ENCODE peak calls at places on chromosomes 2 and 18, in five cellular contexts. One of them, this sample, is unnamed.

GRCh38 chr18:63160172-63160995 is 159.2 kb downstream of the BCL2 start:
- DNase-seq in sigmoid colon: no peak
- DNase-seq in uterus: no peak
- DNase-seq in Peyer's patch: no peak
- DNase-seq in K562: no peak
- DNase-seq in this sample: no peak

GRCh38 chr2:157761520-157761919 is 114.6 kb downstream of the ACVR1 start:
- DNase-seq in Peyer's patch: no peak
- DNase-seq in uterus: no peak
- DNase-seq in K562: no peak
- DNase-seq in sigmoid colon: no peak
- DNase-seq in this sample: no peak

GRCh38 chr2:160042054-160042453 is 20.4 kb downstream of the PLA2R1 start:
- DNase-seq in uterus: no peak
- DNase-seq in sigmoid colon: no peak
- DNase-seq in K562: no peak
- DNase-seq in Peyer's patch: no peak
- DNase-seq in this sample: no peak

GRCh38 chr2:29700560-29700959 is 220.8 kb downstream of the ALK start:
- DNase-seq in uterus: no peak
- DNase-seq in Peyer's patch: no peak
- DNase-seq in sigmoid colon: no peak
- DNase-seq in K562: no peak
- DNase-seq in this sample: no peak

GRCh38 chr2:1024981-1025380 is 74.3 kb downstream of the SNTG2 start:
- DNase-seq in uterus: no peak
- DNase-seq in K562: no peak
- DNase-seq in Peyer's patch: no peak
- DNase-seq in sigmoid colon: no peak
- DNase-seq in this sample: no peak

GRCh38 chr2:96097951-96098823 is 18.2 kb downstream of the ADRA2B start:
- DNase-seq in sigmoid colon: peak
- DNase-seq in Peyer's patch: peak
- DNase-seq in uterus: no peak
- DNase-seq in K562: no peak
- DNase-seq in this sample: no peak

GRCh38 chr2:188693771-188694170 is 280.4 kb upstream of the COL3A1 start:
- DNase-seq in sigmoid colon: no peak
- DNase-seq in K562: no peak
- DNase-seq in uterus: no peak
- DNase-seq in Peyer's patch: no peak
- DNase-seq in this sample: no peak

GRCh38 chr2:101478561-101479001 is 3.7 kb upstream of the RFX8 start:
- DNase-seq in Peyer's patch: no peak
- DNase-seq in sigmoid colon: no peak
- DNase-seq in K562: no peak
- DNase-seq in uterus: no peak
- DNase-seq in this sample: no peak

GRCh38 chr2:231411871-231412615 is 16.5 kb downstream of the B3GNT7 start:
- DNase-seq in sigmoid colon: peak
- DNase-seq in K562: no peak
- DNase-seq in uterus: peak
- DNase-seq in Peyer's patch: peak
- DNase-seq in this sample: peak

GRCh38 chr2:239359194-239359912 is 41.5 kb downstream of the HDAC4 start:
- DNase-seq in K562: no peak
- DNase-seq in sigmoid colon: peak
- DNase-seq in Peyer's patch: no peak
- DNase-seq in uterus: no peak
- DNase-seq in this sample: no peak

GRCh38 chr2:7061921-7062320 is 144.7 kb downstream of the RNF144A start:
- DNase-seq in K562: no peak
- DNase-seq in uterus: no peak
- DNase-seq in Peyer's patch: no peak
- DNase-seq in sigmoid colon: no peak
- DNase-seq in this sample: no peak

GRCh38 chr2:159614534-159615186 is 1.7 kb downstream of the BAZ2B start:
- DNase-seq in Peyer's patch: no peak
- DNase-seq in sigmoid colon: no peak
- DNase-seq in uterus: no peak
- DNase-seq in K562: no peak
- DNase-seq in this sample: no peak

GRCh38 chr2:61291851-61292575 is 130.0 kb downstream of the C2orf74 start:
- DNase-seq in sigmoid colon: no peak
- DNase-seq in K562: no peak
- DNase-seq in uterus: no peak
- DNase-seq in Peyer's patch: no peak
- DNase-seq in this sample: no peak

GRCh38 chr18:47677952-47678351 is 252.5 kb downstream of the SMAD2 start:
- DNase-seq in sigmoid colon: no peak
- DNase-seq in Peyer's patch: no peak
- DNase-seq in K562: no peak
- DNase-seq in uterus: no peak
- DNase-seq in this sample: no peak

GRCh38 chr2:164917296-164917903 is 37.9 kb downstream of the SLC38A11 start:
- DNase-seq in Peyer's patch: no peak
- DNase-seq in sigmoid colon: peak
- DNase-seq in uterus: no peak
- DNase-seq in K562: no peak
- DNase-seq in this sample: peak

GRCh38 chr2:96082211-96083063 is 33.9 kb downstream of the ADRA2B start:
- DNase-seq in sigmoid colon: no peak
- DNase-seq in K562: no peak
- DNase-seq in uterus: no peak
- DNase-seq in Peyer's patch: peak
- DNase-seq in this sample: peak

GRCh38 chr2:120733238-120733942 is 2.3 kb upstream of the GLI2 start:
- DNase-seq in K562: no peak
- DNase-seq in uterus: no peak
- DNase-seq in Peyer's patch: no peak
- DNase-seq in sigmoid colon: no peak
- DNase-seq in this sample: no peak

GRCh38 chr2:74863802-74864248 is 29.9 kb downstream of the HK2 start:
- DNase-seq in sigmoid colon: no peak
- DNase-seq in Peyer's patch: peak
- DNase-seq in K562: no peak
- DNase-seq in uterus: no peak
- DNase-seq in this sample: no peak

GRCh38 chr2:241153616-241154015 is 3.3 kb downstream of the PPP1R7 start:
- DNase-seq in K562: no peak
- DNase-seq in sigmoid colon: no peak
- DNase-seq in Peyer's patch: no peak
- DNase-seq in uterus: no peak
- DNase-seq in this sample: no peak

GRCh38 chr18:54679318-54680149 is 88.5 kb downstream of the DYNAP start:
- DNase-seq in uterus: no peak
- DNase-seq in Peyer's patch: no peak
- DNase-seq in K562: no peak
- DNase-seq in sigmoid colon: no peak
- DNase-seq in this sample: no peak

GRCh38 chr2:100781523-100782375 is 38.2 kb upstream of the NPAS2 start:
- DNase-seq in uterus: no peak
- DNase-seq in Peyer's patch: no peak
- DNase-seq in sigmoid colon: no peak
- DNase-seq in K562: no peak
- DNase-seq in this sample: no peak

GRCh38 chr18:13449651-13450050 is 231.1 kb downstream of the LDLRAD4 start:
- DNase-seq in K562: no peak
- DNase-seq in uterus: no peak
- DNase-seq in sigmoid colon: no peak
- DNase-seq in Peyer's patch: no peak
- DNase-seq in this sample: no peak

GRCh38 chr18:79950440-79951341 is 762 bp downstream of the SLC66A2 start:
- DNase-seq in sigmoid colon: peak
- DNase-seq in K562: peak
- DNase-seq in Peyer's patch: peak
- DNase-seq in uterus: no peak
- DNase-seq in this sample: no peak

GRCh38 chr2:186456941-186457340 is 29.1 kb upstream of the ZC3H15 start:
- DNase-seq in uterus: no peak
- DNase-seq in Peyer's patch: no peak
- DNase-seq in sigmoid colon: no peak
- DNase-seq in K562: no peak
- DNase-seq in this sample: no peak

GRCh38 chr2:133838642-133839370 is 270.5 kb upstream of the NCKAP5 start:
- DNase-seq in sigmoid colon: no peak
- DNase-seq in K562: no peak
- DNase-seq in Peyer's patch: no peak
- DNase-seq in uterus: no peak
- DNase-seq in this sample: no peak

GRCh38 chr2:47031909-47032668 is 116.5 kb upstream of the MCFD2 start:
- DNase-seq in uterus: no peak
- DNase-seq in Peyer's patch: no peak
- DNase-seq in K562: no peak
- DNase-seq in sigmoid colon: no peak
- DNase-seq in this sample: no peak
- H3K27ac ChIP-seq in uterus: peak
- H3K27ac ChIP-seq in Peyer's patch: peak
- H3K27ac ChIP-seq in K562: no peak
- H3K27ac ChIP-seq in sigmoid colon: peak
- H3K27ac ChIP-seq in this sample: peak

GRCh38 chr2:25063876-25064660 is 22.2 kb downstream of the EFR3B start:
- DNase-seq in uterus: no peak
- DNase-seq in Peyer's patch: no peak
- DNase-seq in sigmoid colon: peak
- DNase-seq in K562: no peak
- DNase-seq in this sample: no peak
- TF ChIP-seq POLR2A in uterus: no peak
- TF ChIP-seq POLR2A in Peyer's patch: no peak
- TF ChIP-seq POLR2A in sigmoid colon: no peak
- TF ChIP-seq POLR2A in K562: no peak
- TF ChIP-seq POLR2A in this sample: no peak

GRCh38 chr2:135874966-135875365 is 1.3 kb downstream of the MCM6 start:
- DNase-seq in K562: no peak
- DNase-seq in sigmoid colon: no peak
- DNase-seq in uterus: no peak
- DNase-seq in Peyer's patch: no peak
- DNase-seq in this sample: no peak
- H3K27ac ChIP-seq in K562: peak
- H3K27ac ChIP-seq in sigmoid colon: no peak
- H3K27ac ChIP-seq in uterus: no peak
- H3K27ac ChIP-seq in Peyer's patch: no peak
- H3K27ac ChIP-seq in this sample: no peak

DNA sequence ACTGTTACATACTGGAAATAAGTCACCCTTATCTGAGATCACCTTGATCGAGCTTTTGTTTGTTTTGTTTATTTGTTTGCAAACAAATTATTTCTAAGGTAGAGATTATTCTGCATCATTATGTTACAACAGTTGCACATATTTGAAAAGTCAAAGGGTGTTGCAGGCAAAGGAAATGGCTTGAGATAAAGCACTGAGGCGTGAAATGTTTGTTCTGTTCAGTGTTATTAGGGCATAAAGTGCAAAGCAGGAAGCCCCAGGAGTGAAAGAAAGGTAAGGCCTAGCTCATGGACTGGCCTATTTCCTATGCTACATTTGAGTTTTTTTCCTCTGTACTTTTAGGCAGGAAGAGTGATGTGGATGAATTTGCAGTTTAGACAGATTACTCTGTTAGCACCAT is 1815.6 kb upstream of the LRRTM1 start:
- DNase-seq in sigmoid colon: no peak
- DNase-seq in K562: no peak
- DNase-seq in uterus: no peak
- DNase-seq in Peyer's patch: no peak
- DNase-seq in this sample: no peak
- TF ChIP-seq POLR2A in sigmoid colon: no peak
- TF ChIP-seq POLR2A in K562: no peak
- TF ChIP-seq POLR2A in uterus: no peak
- TF ChIP-seq POLR2A in Peyer's patch: no peak
- TF ChIP-seq POLR2A in this sample: no peak

GRCh38 chr2:46153996-46154753 is 143.0 kb upstream of the EPAS1 start:
- DNase-seq in Peyer's patch: no peak
- DNase-seq in K562: no peak
- DNase-seq in sigmoid colon: no peak
- DNase-seq in uterus: no peak
- DNase-seq in this sample: no peak

GRCh38 chr2:46150445-46150970 is 146.7 kb upstream of the EPAS1 start:
- DNase-seq in Peyer's patch: no peak
- DNase-seq in uterus: no peak
- DNase-seq in K562: no peak
- DNase-seq in sigmoid colon: peak
- DNase-seq in this sample: no peak

GRCh38 chr2:46148369-46148736 is 148.9 kb upstream of the EPAS1 start:
- DNase-seq in uterus: no peak
- DNase-seq in sigmoid colon: peak
- DNase-seq in Peyer's patch: no peak
- DNase-seq in K562: no peak
- DNase-seq in this sample: no peak

GRCh38 chr2:46147626-46148368 is 149.4 kb upstream of the EPAS1 start:
- DNase-seq in uterus: no peak
- DNase-seq in sigmoid colon: peak
- DNase-seq in K562: no peak
- DNase-seq in Peyer's patch: no peak
- DNase-seq in this sample: no peak

DNA sequence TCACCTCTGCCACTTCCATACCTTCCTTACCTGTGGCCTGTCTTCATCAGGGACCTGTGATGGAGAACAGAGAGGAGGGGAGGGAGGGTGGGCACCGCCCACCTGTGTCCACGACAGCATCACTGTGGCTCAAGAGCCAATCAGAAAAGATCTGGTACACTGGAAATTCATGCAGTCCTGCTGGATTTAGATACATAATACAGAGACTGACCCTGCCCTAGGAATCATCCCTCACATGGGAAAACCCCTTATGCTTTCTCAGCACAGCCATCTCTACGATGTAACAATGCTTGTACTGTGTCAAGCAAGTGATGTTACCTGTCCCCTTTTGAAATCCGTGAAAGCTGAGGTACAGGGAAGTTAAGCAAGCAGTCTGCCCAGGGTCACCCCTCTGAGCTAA is 145.6 kb upstream of the EPAS1 start:
- DNase-seq in Peyer's patch: no peak
- DNase-seq in uterus: no peak
- DNase-seq in sigmoid colon: no peak
- DNase-seq in K562: no peak
- DNase-seq in this sample: no peak
- H3K27ac ChIP-seq in Peyer's patch: no peak
- H3K27ac ChIP-seq in uterus: no peak
- H3K27ac ChIP-seq in sigmoid colon: no peak
- H3K27ac ChIP-seq in K562: no peak
- H3K27ac ChIP-seq in this sample: no peak

GRCh38 chr2:27711804-27712203 is 48.1 kb downstream of the SLC4A1AP start:
- DNase-seq in uterus: no peak
- DNase-seq in Peyer's patch: no peak
- DNase-seq in K562: no peak
- DNase-seq in sigmoid colon: no peak
- DNase-seq in this sample: no peak
- TF ChIP-seq POLR2A in uterus: no peak
- TF ChIP-seq POLR2A in Peyer's patch: no peak
- TF ChIP-seq POLR2A in K562: no peak
- TF ChIP-seq POLR2A in sigmoid colon: no peak
- TF ChIP-seq POLR2A in this sample: no peak

This sample was measured in tibial nerve.